ENCODE peak calls at places on chromosome 1, in eight cellular contexts. X is choroid plexus epithelial cell, R is Caco-2, K is adrenal gland, S is GM06990, U is brain microvascular endothelial cell, E is astrocyte of the spinal cord, Z is transverse colon. V is an unnamed sample.

GRCh38 chr1:28290851-28291250 is 31.5 kb downstream of the SESN2 start:
- DNase-seq in Z (peak; percentile 54), E (no peak), R (peak; percentile 45), K (no peak), U (no peak), X (no peak), S (no peak), V (no peak)

GRCh38 chr1:117623698-117624097 is 17.9 kb downstream of the TENT5C start:
- DNase-seq in S (no peak), K (no peak), Z (no peak), R (no peak), X (no peak), U (no peak), E (no peak), V (no peak)

GRCh38 chr1:100580446-100580845 is 42.5 kb downstream of the GPR88 start:
- DNase-seq in U (no peak), K (no peak), R (no peak), S (no peak), Z (no peak), E (no peak), X (no peak), V (no peak)

GRCh38 chr1:115430717-115431116 is 92.7 kb upstream of the NGF start:
- DNase-seq in S (no peak), U (peak; percentile 97), K (peak; percentile 64), E (peak; percentile 87), R (peak; percentile 2), X (peak; percentile 90), Z (no peak), V (peak; percentile 83)

GRCh38 chr1:77056525-77056924 is 162.7 kb downstream of the PIGK start:
- DNase-seq in S (no peak), X (no peak), Z (no peak), R (no peak), E (no peak), U (no peak), K (no peak), V (no peak)

GRCh38 chr1:211633523-211633843 is 41.9 kb downstream of the NEK2 start:
- DNase-seq in U (no peak), E (no peak), Z (no peak), R (no peak), K (peak; percentile 68), X (no peak), S (no peak), V (no peak)

GRCh38 chr1:168653567-168653966 is 75.4 kb downstream of the DPT start:
- DNase-seq in R (no peak), S (no peak), Z (no peak), U (no peak), X (peak; percentile 14), E (peak; percentile 66), K (no peak), V (peak; percentile 7)

GRCh38 chr1:180173952-180174351 is 19.3 kb downstream of the QSOX1 start:
- DNase-seq in E (peak; percentile 58), S (no peak), K (peak; percentile 93), X (no peak), R (no peak), Z (peak; percentile 61), U (no peak), V (peak; percentile 91)

GRCh38 chr1:21955474-21956281 is 18.6 kb upstream of the HSPG2 start:
- DNase-seq in U (no peak), R (no peak), Z (no peak), E (no peak), X (no peak), S (no peak), K (no peak), V (no peak)

GRCh38 chr1:56627019-56627635 is 18.0 kb upstream of the PRKAA2 start:
- DNase-seq in U (no peak), K (no peak), S (no peak), R (no peak), E (no peak), X (no peak), Z (no peak), V (no peak)

GRCh38 chr1:17403081-17403480 is 31.1 kb downstream of the PADI6 start:
- DNase-seq in E (no peak), U (no peak), S (no peak), R (no peak), X (peak; percentile 5), K (no peak), Z (no peak), V (no peak)

GRCh38 chr1:17404820-17405219 is 32.8 kb downstream of the PADI6 start:
- DNase-seq in K (no peak), E (no peak), S (no peak), R (no peak), X (no peak), U (no peak), Z (no peak), V (no peak)

GRCh38 chr1:17404034-17404671 is 32.2 kb downstream of the PADI6 start:
- DNase-seq in U (no peak), R (no peak), X (no peak), S (no peak), K (no peak), E (no peak), Z (no peak), V (no peak)

GRCh38 chr1:17409391-17409811 is 30.1 kb downstream of the RCC2 start:
- DNase-seq in S (no peak), X (no peak), U (no peak), E (no peak), R (no peak), Z (no peak), K (no peak), V (no peak)

DNA sequence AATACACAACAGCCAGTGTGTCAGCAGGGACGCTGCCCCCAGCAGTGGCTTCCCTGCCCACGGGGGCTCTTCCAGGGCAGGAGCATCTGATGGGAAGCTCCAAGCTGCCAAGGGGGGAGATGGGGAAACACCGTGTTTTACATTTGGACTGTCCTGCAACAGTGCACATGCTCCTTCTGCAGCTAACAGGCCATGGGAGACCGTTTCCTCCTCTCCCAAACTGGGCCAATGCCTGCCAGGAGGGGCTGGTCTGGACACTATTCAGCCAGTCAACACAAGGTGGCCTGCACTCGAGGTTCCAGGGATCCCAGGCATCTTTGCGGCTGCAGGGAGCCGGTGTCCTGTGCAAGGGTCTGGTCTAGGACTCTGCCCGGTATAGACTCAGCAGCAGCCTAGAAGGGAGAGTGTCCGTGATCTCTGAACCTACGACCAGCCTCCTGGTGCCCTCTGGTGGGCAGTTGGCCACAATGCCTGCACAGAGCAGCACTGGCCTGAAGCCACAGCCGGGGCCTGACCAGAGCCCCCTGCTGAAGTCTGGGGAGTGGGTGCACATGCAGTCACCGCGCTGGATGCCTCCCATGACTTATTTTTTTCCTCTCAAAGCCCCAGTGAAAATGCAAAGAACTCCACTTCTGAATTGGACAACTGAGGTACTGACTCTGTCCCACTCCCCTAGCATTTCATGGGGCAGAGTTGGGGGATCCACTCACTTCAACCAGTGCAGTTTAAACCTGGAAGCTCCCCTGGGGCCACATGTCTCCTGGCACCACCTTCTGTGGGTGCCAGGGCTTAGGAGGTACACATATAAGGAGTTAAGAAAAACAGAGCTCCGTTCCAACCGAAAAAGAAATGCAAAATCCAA is 33.3 kb downstream of the RCC2 start:
- DNase-seq in U (peak; percentile 46), E (peak; percentile 55), S (no peak), K (peak; percentile 67), X (peak; percentile 70), Z (peak; percentile 48), R (peak; percentile 78), V (peak; percentile 68)
- TF ChIP-seq CTCF in U (peak; percentile 91), E (peak; percentile 87), S (peak; percentile 85), K (peak; percentile 59), X (peak; percentile 81), Z (peak; percentile 74), R (peak; percentile 53), V (peak; percentile 79)

GRCh38 chr1:227240983-227241382 is 77.3 kb downstream of the CDC42BPA start:
- DNase-seq in R (no peak), Z (no peak), U (no peak), S (no peak), K (no peak), X (no peak), E (no peak), V (no peak)

GRCh38 chr1:227234998-227235405 is 83.3 kb downstream of the CDC42BPA start:
- DNase-seq in U (peak; percentile 77), K (peak; percentile 35), X (peak; percentile 89), R (peak; percentile 78), S (no peak), Z (no peak), E (peak; percentile 73), V (peak; percentile 81)
- TF ChIP-seq CTCF in U (peak; percentile 77), K (peak; percentile 43), X (peak; percentile 68), R (peak; percentile 64), S (peak; percentile 49), Z (peak; percentile 34), E (peak; percentile 50), V (peak; percentile 59)

GRCh38 chr1:204711103-204711946 is 25.8 kb upstream of the LRRN2 start:
- DNase-seq in Z (no peak), E (no peak), U (no peak), S (no peak), R (no peak), X (no peak), K (no peak), V (no peak)
- TF ChIP-seq CTCF in Z (no peak), E (no peak), U (no peak), S (no peak), R (no peak), X (no peak), K (no peak), V (no peak)

DNA sequence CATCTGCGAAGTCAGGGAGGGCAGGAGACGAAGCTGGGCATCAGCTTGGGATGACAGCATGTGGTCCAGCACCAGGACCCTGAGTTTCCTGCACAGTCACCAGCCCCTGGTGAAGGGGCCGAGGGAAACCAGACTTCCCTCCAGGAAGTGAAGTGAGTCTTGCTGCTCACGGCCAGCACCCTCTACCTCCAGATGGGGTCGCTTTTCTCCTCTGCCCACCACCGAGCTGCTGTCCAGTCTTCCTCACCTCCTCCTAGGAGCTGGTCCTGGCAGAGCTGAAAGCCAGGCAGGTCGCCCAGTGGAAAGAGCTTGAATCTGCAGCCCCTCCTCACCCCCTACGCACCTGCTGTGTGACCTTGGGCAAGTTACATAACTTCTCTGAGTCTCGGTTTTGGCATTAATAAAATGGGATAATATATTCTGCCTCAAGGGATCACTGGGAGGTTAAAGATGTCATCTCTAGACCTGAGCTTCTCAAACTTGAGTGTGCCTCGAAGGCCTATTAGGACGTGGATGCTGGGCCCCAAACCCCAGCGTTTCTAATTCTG is 118.5 kb upstream of the VAMP3 start:
- DNase-seq in U (no peak), E (no peak), Z (no peak), R (no peak), X (no peak), S (no peak), K (no peak), V (no peak)
- TF ChIP-seq CTCF in U (no peak), E (no peak), Z (no peak), R (no peak), X (no peak), S (peak; percentile 18), K (no peak), V (no peak)

GRCh38 chr1:88062650-88063153 is 621.4 kb upstream of the PKN2 start:
- DNase-seq in S (no peak), U (no peak), K (no peak), R (no peak), Z (no peak), E (no peak), X (no peak), V (no peak)

GRCh38 chr1:88061106-88061829 is 622.8 kb upstream of the PKN2 start:
- DNase-seq in K (peak; percentile 44), X (peak; percentile 82), U (peak; percentile 57), Z (peak; percentile 58), S (no peak), E (peak; percentile 58), R (peak; percentile 66), V (peak; percentile 80)

GRCh38 chr1:88063605-88064004 is 620.5 kb upstream of the PKN2 start:
- DNase-seq in U (no peak), R (no peak), E (peak; percentile 11), S (no peak), K (no peak), Z (no peak), X (no peak), V (no peak)

GRCh38 chr1:88060112-88060673 is 623.9 kb upstream of the PKN2 start:
- DNase-seq in S (no peak), K (no peak), R (no peak), Z (no peak), U (no peak), X (no peak), E (peak; percentile 1), V (no peak)

GRCh38 chr1:88061830-88062177 is 622.3 kb upstream of the PKN2 start:
- DNase-seq in K (no peak), E (peak; percentile 9), U (no peak), S (no peak), Z (no peak), X (peak; percentile 2), R (no peak), V (peak; percentile 16)
- TF ChIP-seq CTCF in K (no peak), E (no peak), U (no peak), S (no peak), Z (no peak), X (no peak), R (no peak), V (no peak)